ENCODE peak calls at places on chromosomes 11 and 22, in nine cellular contexts. T, B, A, E, V, F, L, K and R are unnamed samples.

GRCh38 chr11:95375881-95376280 is 144.9 kb upstream of the SESN3 start:
- DNase-seq in T (no peak), B (no peak), A (no peak), E (no peak), V (no peak), F (no peak), L (no peak), K (no peak), R (no peak)

GRCh38 chr11:2377511-2378443 is 667 bp downstream of the CD81 start:
- DNase-seq in T (peak; percentile 50), B (no peak), A (peak; percentile 70), E (peak; percentile 85), V (peak; percentile 69), F (peak; percentile 29), L (no peak), K (peak; percentile 42), R (no peak)

GRCh38 chr11:131025020-131025419 is 108.7 kb upstream of the SNX19 start:
- DNase-seq in T (no peak), B (peak; percentile 54), A (peak; percentile 1), E (no peak), V (no peak), F (no peak), L (no peak), K (no peak), R (no peak)

GRCh38 chr22:20025401-20026203 is 4.7 kb downstream of the TANGO2 start:
- DNase-seq in T (no peak), B (no peak), A (no peak), E (no peak), V (no peak), F (no peak), L (no peak), K (no peak), R (no peak)

GRCh38 chr22:29907753-29908515 is 25.0 kb downstream of the MTMR3 start:
- DNase-seq in T (peak; percentile 84), B (peak; percentile 96), A (no peak), E (peak; percentile 76), V (peak; percentile 17), F (no peak), L (peak; percentile 12), K (no peak), R (no peak)

GRCh38 chr11:27700351-27701261 is at the start of gene BDNF:
- DNase-seq in T (peak; percentile 38), B (no peak), A (no peak), E (peak; percentile 65), V (no peak), F (no peak), L (no peak), K (no peak), R (peak; percentile 33)

GRCh38 chr22:36424901-36425579 is 37.3 kb upstream of the MYH9 start:
- DNase-seq in T (no peak), B (no peak), A (no peak), E (no peak), V (no peak), F (no peak), L (no peak), K (no peak), R (no peak)

GRCh38 chr11:70415176-70415575 is 16.8 kb downstream of the CTTN start:
- DNase-seq in T (no peak), B (peak; percentile 74), A (no peak), E (no peak), V (no peak), F (no peak), L (no peak), K (no peak), R (no peak)

GRCh38 chr11:10456519-10456918 is 1.5 kb downstream of the AMPD3 start:
- DNase-seq in T (no peak), B (no peak), A (peak; percentile 85), E (no peak), V (peak; percentile 29), F (no peak), L (no peak), K (no peak), R (peak; percentile 48)

GRCh38 chr11:126949066-126949945 is 51.3 kb downstream of the KIRREL3 start:
- DNase-seq in T (no peak), B (peak; percentile 63), A (no peak), E (no peak), V (no peak), F (no peak), L (no peak), K (no peak), R (no peak)

GRCh38 chr11:9143726-9144125 is 52.3 kb upstream of the SCUBE2 start:
- DNase-seq in T (no peak), B (no peak), A (no peak), E (no peak), V (no peak), F (no peak), L (no peak), K (no peak), R (no peak)

GRCh38 chr11:61974766-61975631 is 7.6 kb upstream of the FTH1 start:
- DNase-seq in T (no peak), B (no peak), A (no peak), E (peak; percentile 63), V (no peak), F (no peak), L (no peak), K (no peak), R (no peak)

GRCh38 chr11:95915051-95915450 is 8.9 kb downstream of the MTMR2 start:
- DNase-seq in T (no peak), B (no peak), A (no peak), E (no peak), V (no peak), F (no peak), L (no peak), K (no peak), R (no peak)

GRCh38 chr11:13278620-13279486 is 1.3 kb downstream of the BMAL1 start:
- DNase-seq in T (no peak), B (no peak), A (no peak), E (no peak), V (peak; percentile 17), F (no peak), L (no peak), K (no peak), R (peak; percentile 10)

GRCh38 chr11:125797641-125798040 is 9.7 kb downstream of the PATE3 start:
- DNase-seq in T (no peak), B (no peak), A (no peak), E (no peak), V (no peak), F (no peak), L (no peak), K (no peak), R (no peak)

GRCh38 chr22:36587289-36588154 is 58.6 kb upstream of the EIF3D start:
- DNase-seq in T (no peak), B (peak; percentile 41), A (no peak), E (no peak), V (no peak), F (no peak), L (no peak), K (no peak), R (no peak)

GRCh38 chr11:14249121-14249963 is 109.6 kb downstream of the RRAS2 start:
- DNase-seq in T (peak; percentile 54), B (peak; percentile 46), A (peak; percentile 74), E (peak; percentile 74), V (peak; percentile 69), F (peak; percentile 71), L (peak; percentile 50), K (peak; percentile 60), R (peak; percentile 57)

GRCh38 chr11:111391328-111392124 is 12.5 kb upstream of the POU2AF1 start:
- DNase-seq in T (no peak), B (no peak), A (no peak), E (no peak), V (no peak), F (no peak), L (no peak), K (no peak), R (no peak)

GRCh38 chr11:128116447-128117240 is 470.7 kb downstream of the ETS1 start:
- DNase-seq in T (no peak), B (peak; percentile 26), A (no peak), E (no peak), V (no peak), F (no peak), L (no peak), K (no peak), R (no peak)

GRCh38 chr11:86197448-86197847 is 47.1 kb upstream of the EED start:
- DNase-seq in T (no peak), B (no peak), A (no peak), E (no peak), V (no peak), F (no peak), L (no peak), K (no peak), R (no peak)